ENCODE peak calls at places on chromosomes 7 and 10, in five cellular contexts. T, M, W, L and A are unnamed samples.

GRCh38 chr7:152145853-152146466 is 120.5 kb downstream of the GALNT11 start:
- DNase-seq in T (peak), M (peak), W (peak), L (peak), A (no peak)

GRCh38 chr10:126090911-126091728 is 194.8 kb downstream of the FANK1 start:
- DNase-seq in T (no peak), M (no peak), W (no peak), L (peak), A (peak)

GRCh38 chr10:107163904-107164861 is at the start of gene SORCS1:
- DNase-seq in T (no peak), M (peak), W (no peak), L (peak), A (peak)

GRCh38 chr10:72953687-72954086 is 919 bp downstream of the PLA2G12B start:
- DNase-seq in T (no peak), M (peak), W (no peak), L (no peak), A (no peak)

GRCh38 chr10:59027975-59028640 is 148.3 kb upstream of the PHYHIPL start:
- DNase-seq in T (no peak), M (no peak), W (no peak), L (peak), A (no peak)

GRCh38 chr7:22724861-22725260 is 2.1 kb upstream of the IL6 start:
- DNase-seq in T (no peak), M (no peak), W (no peak), L (no peak), A (no peak)

GRCh38 chr10:1044964-1045363 is 4.0 kb downstream of the IDI1 start:
- DNase-seq in T (no peak), M (no peak), W (no peak), L (no peak), A (no peak)

GRCh38 chr7:81956520-81956919 is 186.7 kb upstream of the HGF start:
- DNase-seq in T (no peak), M (peak), W (no peak), L (peak), A (no peak)

GRCh38 chr7:142813262-142813661 is 41.6 kb upstream of the EPHB6 start:
- DNase-seq in T (no peak), M (peak), W (no peak), L (peak), A (no peak)

GRCh38 chr10:18542832-18543231 is 108.6 kb downstream of the NSUN6 start:
- DNase-seq in T (no peak), M (no peak), W (no peak), L (peak), A (no peak)

GRCh38 chr10:519716-520401 is 169.6 kb downstream of the DIP2C start:
- DNase-seq in T (no peak), M (no peak), W (no peak), L (no peak), A (no peak)

GRCh38 chr7:100022621-100023020 is 7.2 kb downstream of the ZKSCAN1 start:
- DNase-seq in T (no peak), M (no peak), W (peak), L (no peak), A (no peak)

GRCh38 chr10:114174462-114175190 is 623 bp upstream of the CCDC186 start:
- DNase-seq in T (no peak), M (no peak), W (peak), L (peak), A (no peak)

GRCh38 chr10:101892782-101893391 is 49.3 kb upstream of the KCNIP2 start:
- DNase-seq in T (no peak), M (no peak), W (no peak), L (peak), A (no peak)

GRCh38 chr7:10346032-10346431 is 627.6 kb upstream of the PHF14 start:
- DNase-seq in T (no peak), M (no peak), W (no peak), L (no peak), A (no peak)

GRCh38 chr7:99943641-99944507 is 14.5 kb upstream of the GJC3 start:
- DNase-seq in T (no peak), M (peak), W (no peak), L (no peak), A (no peak)

GRCh38 chr7:106535234-106536026 is 125.5 kb downstream of the CCDC71L start:
- DNase-seq in T (no peak), M (no peak), W (no peak), L (peak), A (no peak)

GRCh38 chr10:102802920-102803534 is 34.2 kb downstream of the CYP17A1 start:
- DNase-seq in T (no peak), M (peak), W (no peak), L (peak), A (no peak)

GRCh38 chr7:18886801-18887200 is 230.6 kb downstream of the TWIST1 start:
- DNase-seq in T (no peak), M (no peak), W (no peak), L (no peak), A (no peak)

GRCh38 chr10:27745719-27746363 is at the start of gene MKX:
- DNase-seq in T (peak), M (peak), W (peak), L (peak), A (no peak)

GRCh38 chr7:141262101-141262819 is 188.4 kb downstream of the TMEM178B start:
- DNase-seq in T (no peak), M (peak), W (no peak), L (peak), A (no peak)

GRCh38 chr10:49079499-49079898 is 35.8 kb downstream of the VSTM4 start:
- DNase-seq in T (no peak), M (no peak), W (no peak), L (no peak), A (no peak)

GRCh38 chr7:67267914-67268313 is 271.3 kb downstream of the TYW1 start:
- DNase-seq in T (no peak), M (peak), W (no peak), L (no peak), A (no peak)

GRCh38 chr10:116720241-116721047 is 21.9 kb downstream of the HSPA12A start:
- DNase-seq in T (no peak), M (no peak), W (no peak), L (peak), A (no peak)

GRCh38 chr10:3714526-3714925 is 70.5 kb downstream of the KLF6 start:
- DNase-seq in T (no peak), M (no peak), W (no peak), L (no peak), A (no peak)

GRCh38 chr10:6115824-6116350 is 27.1 kb downstream of the RBM17 start:
- DNase-seq in T (no peak), M (no peak), W (no peak), L (no peak), A (no peak)

GRCh38 chr7:12607134-12607533 is 36.6 kb downstream of the SCIN start:
- DNase-seq in T (no peak), M (peak), W (no peak), L (no peak), A (no peak)

GRCh38 chr10:132812544-132812943 is 26.6 kb upstream of the NKX6-2 start:
- DNase-seq in T (no peak), M (no peak), W (no peak), L (no peak), A (no peak)

GRCh38 chr7:140160308-140160707 is 16.5 kb downstream of the KDM7A start:
- DNase-seq in T (no peak), M (peak), W (no peak), L (no peak), A (no peak)

GRCh38 chr10:94533027-94533426 is 12.6 kb upstream of the HELLS start:
- DNase-seq in T (no peak), M (no peak), W (no peak), L (no peak), A (no peak)

GRCh38 chr7:135714534-135715009 is 13.4 kb downstream of the SLC13A4 start:
- DNase-seq in T (no peak), M (peak), W (no peak), L (peak), A (no peak)

GRCh38 chr7:77979219-77979618 is 180.6 kb downstream of the PHTF2 start:
- DNase-seq in T (no peak), M (no peak), W (no peak), L (no peak), A (no peak)

GRCh38 chr7:36946401-36946739 is 222.1 kb upstream of the AOAH start:
- DNase-seq in T (no peak), M (no peak), W (peak), L (no peak), A (no peak)

GRCh38 chr7:85567983-85568382 is 381.1 kb upstream of the SEMA3D start:
- DNase-seq in T (no peak), M (no peak), W (no peak), L (no peak), A (no peak)

GRCh38 chr7:158321936-158322615 is 265.5 kb downstream of the PTPRN2 start:
- DNase-seq in T (no peak), M (no peak), W (no peak), L (no peak), A (no peak)

GRCh38 chr7:157396316-157397035 is 59.7 kb downstream of the DNAJB6 start:
- DNase-seq in T (no peak), M (no peak), W (no peak), L (no peak), A (no peak)

GRCh38 chr7:10121641-10122040 is 852.0 kb upstream of the PHF14 start:
- DNase-seq in T (no peak), M (peak), W (no peak), L (no peak), A (peak)

GRCh38 chr10:103512591-103513382 is 19.3 kb downstream of the NEURL1 start:
- DNase-seq in T (no peak), M (no peak), W (peak), L (no peak), A (no peak)

GRCh38 chr7:50336909-50337703 is 32.6 kb downstream of the IKZF1 start:
- DNase-seq in T (no peak), M (no peak), W (no peak), L (no peak), A (no peak)
- H3K27ac ChIP-seq in T (peak), M (no peak), W (no peak), L (no peak), A (no peak)

GRCh38 chr10:91185239-91185875 is 35.1 kb upstream of the PCGF5 start:
- DNase-seq in T (no peak), M (peak), W (no peak), L (peak), A (no peak)
- H3K27ac ChIP-seq in T (no peak), M (no peak), W (no peak), L (peak), A (no peak)

GRCh38 chr7:2612445-2613112 is 19.2 kb upstream of the TTYH3 start:
- DNase-seq in T (no peak), M (peak), W (no peak), L (no peak), A (no peak)

GRCh38 chr7:2614646-2615330 is 17.0 kb upstream of the TTYH3 start:
- DNase-seq in T (no peak), M (no peak), W (no peak), L (peak), A (no peak)

GRCh38 chr7:2613113-2613925 is 18.5 kb upstream of the TTYH3 start:
- DNase-seq in T (no peak), M (no peak), W (no peak), L (no peak), A (no peak)

GRCh38 chr7:2611921-2612320 is 19.9 kb upstream of the TTYH3 start:
- DNase-seq in T (no peak), M (no peak), W (no peak), L (no peak), A (no peak)

DNA sequence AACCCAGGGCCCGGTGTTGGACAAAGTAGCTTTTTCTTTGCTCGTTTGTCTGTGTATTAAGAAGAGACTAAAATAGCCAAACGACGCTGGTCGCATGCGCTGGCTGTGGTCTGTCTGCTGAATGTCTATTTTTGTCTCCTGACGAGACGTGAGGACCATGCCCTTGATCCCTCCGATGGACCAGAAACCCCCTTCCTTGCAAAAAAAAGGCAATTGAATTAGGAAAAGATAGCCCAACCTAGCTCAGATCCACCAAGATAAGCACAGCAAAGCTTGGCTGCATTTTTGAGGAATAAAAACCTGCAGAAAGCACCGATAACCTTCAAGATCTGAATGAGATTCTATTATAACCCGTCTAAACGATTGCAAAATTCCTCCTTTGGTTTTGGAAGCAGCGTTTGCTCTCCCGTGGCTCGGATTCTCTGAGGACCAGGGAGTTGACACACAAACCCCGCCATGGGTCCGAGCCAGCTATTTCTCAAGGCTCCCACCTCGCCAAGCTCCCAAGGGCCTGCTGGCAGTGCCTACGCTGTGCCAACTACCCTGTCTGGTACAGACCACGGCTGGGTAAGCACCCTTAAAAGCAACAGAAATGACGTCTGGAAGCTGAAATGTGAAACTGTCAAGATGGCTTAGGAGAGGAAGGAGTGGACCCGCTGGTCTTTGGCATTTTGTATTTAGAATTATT is 17.7 kb upstream of the TTYH3 start:
- DNase-seq in T (no peak), M (no peak), W (peak), L (peak), A (no peak)
- H3K27ac ChIP-seq in T (no peak), M (no peak), W (peak), L (peak), A (peak)

GRCh38 chr7:101238226-101239182 is 902 bp upstream of the CLDN15 start:
- DNase-seq in T (no peak), M (no peak), W (no peak), L (no peak), A (no peak)

GRCh38 chr7:101241015-101241363 is 3.4 kb upstream of the CLDN15 start:
- DNase-seq in T (no peak), M (no peak), W (no peak), L (peak), A (no peak)

GRCh38 chr7:101239951-101240220 is 2.3 kb upstream of the CLDN15 start:
- DNase-seq in T (no peak), M (no peak), W (no peak), L (no peak), A (no peak)

GRCh38 chr7:101240226-101241014 is 2.8 kb upstream of the CLDN15 start:
- DNase-seq in T (no peak), M (no peak), W (no peak), L (no peak), A (no peak)

DNA sequence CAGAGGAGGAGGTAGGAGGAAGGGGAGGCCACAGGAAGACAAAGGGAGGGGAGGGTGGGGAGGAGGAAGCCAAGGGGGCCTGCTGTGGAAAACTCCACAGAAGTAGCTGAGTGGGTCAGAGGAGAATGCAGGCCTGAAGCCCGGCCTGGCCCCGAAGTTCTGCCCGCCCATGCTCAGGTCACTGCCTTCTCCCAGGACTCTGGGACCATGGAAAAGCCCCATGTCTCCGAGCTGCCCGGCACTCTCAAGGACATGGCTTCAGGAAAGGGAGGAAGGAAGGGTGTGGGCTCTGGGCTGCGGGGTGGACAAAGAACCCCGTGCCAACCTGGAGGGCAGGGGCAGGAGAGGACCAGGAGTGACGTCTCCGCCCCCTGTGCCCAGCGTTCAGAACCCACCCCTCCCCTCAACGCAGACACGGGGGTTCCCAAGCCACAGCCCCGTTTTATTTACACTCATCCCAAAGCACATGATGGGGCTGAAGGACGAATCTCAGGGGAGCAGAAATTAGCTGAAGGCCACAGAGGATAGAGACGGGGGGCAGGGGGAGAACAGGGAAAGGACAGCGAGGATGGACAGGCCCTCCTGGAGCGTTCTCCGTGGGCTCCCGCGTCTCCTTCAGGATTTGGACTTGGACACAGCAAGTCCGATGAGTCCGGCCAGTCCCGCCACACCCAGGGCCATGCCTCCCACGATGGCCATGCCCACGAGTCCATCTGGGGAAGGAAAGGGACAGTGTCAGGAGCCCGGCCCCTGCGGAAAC is 1.8 kb upstream of the CLDN15 start:
- DNase-seq in T (no peak), M (no peak), W (no peak), L (no peak), A (no peak)
- H3K27ac ChIP-seq in T (no peak), M (no peak), W (no peak), L (no peak), A (peak)

GRCh38 chr7:43700646-43701501 is 28.4 kb downstream of the COA1 start:
- DNase-seq in T (no peak), M (peak), W (no peak), L (peak), A (no peak)
- H3K27ac ChIP-seq in T (no peak), M (no peak), W (no peak), L (peak), A (no peak)

GRCh38 chr7:952548-953441 is 1.7 kb downstream of the ADAP1 start:
- DNase-seq in T (no peak), M (no peak), W (no peak), L (no peak), A (no peak)
- H3K27ac ChIP-seq in T (no peak), M (no peak), W (no peak), L (no peak), A (peak)

GRCh38 chr10:93437946-93438795 is 44.0 kb downstream of the MYOF start:
- DNase-seq in T (no peak), M (peak), W (no peak), L (peak), A (peak)
- H3K27ac ChIP-seq in T (no peak), M (peak), W (peak), L (peak), A (peak)

GRCh38 chr7:102305414-102306268 is 19.0 kb downstream of the SH2B2 start:
- DNase-seq in T (no peak), M (no peak), W (no peak), L (no peak), A (no peak)

GRCh38 chr7:102312317-102312716 is 25.6 kb downstream of the SH2B2 start:
- DNase-seq in T (no peak), M (no peak), W (no peak), L (no peak), A (no peak)

GRCh38 chr7:102313997-102314780 is 27.5 kb downstream of the SH2B2 start:
- DNase-seq in T (no peak), M (no peak), W (no peak), L (no peak), A (no peak)

GRCh38 chr7:102306916-102307677 is 20.4 kb downstream of the SH2B2 start:
- DNase-seq in T (no peak), M (peak), W (peak), L (peak), A (no peak)

GRCh38 chr7:102310414-102310815 is 23.7 kb downstream of the SH2B2 start:
- DNase-seq in T (no peak), M (no peak), W (no peak), L (no peak), A (no peak)
- H3K27ac ChIP-seq in T (no peak), M (no peak), W (no peak), L (no peak), A (no peak)

DNA sequence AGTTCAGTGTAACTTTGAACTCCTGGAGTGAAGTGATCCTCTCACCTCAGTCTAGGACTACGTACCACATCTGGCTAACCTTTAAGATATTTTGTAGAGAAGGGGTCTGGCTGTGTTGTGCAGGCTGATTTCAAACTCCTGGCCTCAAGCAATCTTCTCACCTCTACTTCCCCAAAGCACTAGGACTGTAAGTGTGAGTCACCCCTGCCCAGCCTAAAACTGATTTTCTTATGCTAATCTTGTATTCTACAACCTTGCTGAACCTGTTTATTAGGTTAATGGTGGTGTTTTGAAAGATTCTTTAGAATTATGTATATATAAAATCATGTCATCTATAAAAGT is 58.0 kb downstream of the LCOR start:
- DNase-seq in T (no peak), M (peak), W (no peak), L (no peak), A (no peak)
- H3K27ac ChIP-seq in T (no peak), M (no peak), W (no peak), L (no peak), A (no peak)